ENCODE peak calls at places on chromosome 16, in six cellular contexts. D, O, V, Z, A and G are unnamed samples.

GRCh38 chr16:68287276-68288251 is 23.2 kb downstream of the SLC7A6OS start:
- DNase-seq in D (no peak), O (no peak), V (no peak), Z (peak; percentile 97), A (no peak), G (peak; percentile 53)

GRCh38 chr16:243348-243747 is 8.7 kb downstream of the FAM234A start:
- DNase-seq in D (no peak), O (no peak), V (no peak), Z (no peak), A (no peak), G (no peak)

GRCh38 chr16:80751167-80751566 is 53.2 kb downstream of the CDYL2 start:
- DNase-seq in D (no peak), O (no peak), V (no peak), Z (peak; percentile 74), A (no peak), G (no peak)

GRCh38 chr16:83940630-83941378 is 12.2 kb upstream of the OSGIN1 start:
- DNase-seq in D (no peak), O (peak; percentile 1), V (no peak), Z (no peak), A (peak; percentile 62), G (no peak)

GRCh38 chr16:10988164-10988803 is 43.9 kb downstream of the CLEC16A start:
- DNase-seq in D (peak; percentile 82), O (no peak), V (no peak), Z (no peak), A (peak; percentile 28), G (no peak)

GRCh38 chr16:2515180-2515803 is 1.5 kb downstream of the ATP6V0C start:
- DNase-seq in D (no peak), O (no peak), V (no peak), Z (peak; percentile 29), A (no peak), G (no peak)

GRCh38 chr16:88511911-88512310 is 58.3 kb upstream of the ZC3H18 start:
- DNase-seq in D (no peak), O (no peak), V (no peak), Z (no peak), A (no peak), G (no peak)

GRCh38 chr16:11627822-11628457 is 40.3 kb upstream of the SNN start:
- DNase-seq in D (no peak), O (no peak), V (no peak), Z (peak; percentile 55), A (no peak), G (no peak)

GRCh38 chr16:88649195-88649923 is 1.5 kb downstream of the CYBA start:
- DNase-seq in D (no peak), O (no peak), V (no peak), Z (no peak), A (peak; percentile 71), G (no peak)

GRCh38 chr16:1978476-1979120 is 2.7 kb downstream of the NOXO1 start:
- DNase-seq in D (no peak), O (no peak), V (no peak), Z (no peak), A (peak; percentile 57), G (no peak)

GRCh38 chr16:66961065-66961744 is at the start of gene CES3:
- DNase-seq in D (peak; percentile 54), O (peak; percentile 24), V (no peak), Z (peak; percentile 78), A (peak; percentile 79), G (peak; percentile 12)

GRCh38 chr16:29963021-29963743 is 1.3 kb downstream of the TMEM219 start:
- DNase-seq in D (no peak), O (no peak), V (no peak), Z (no peak), A (no peak), G (no peak)

GRCh38 chr16:56606071-56606687 is 2.2 kb upstream of the MT2A start:
- DNase-seq in D (no peak), O (no peak), V (no peak), Z (peak; percentile 91), A (no peak), G (peak; percentile 40)

GRCh38 chr16:56551796-56552738 is 12.8 kb upstream of the MT4 start:
- DNase-seq in D (no peak), O (no peak), V (peak; percentile 41), Z (no peak), A (peak; percentile 4), G (no peak)

GRCh38 chr16:25692734-25693508 is 1.2 kb downstream of the HS3ST4 start:
- DNase-seq in D (no peak), O (no peak), V (no peak), Z (no peak), A (peak; percentile 13), G (no peak)

GRCh38 chr16:69724981-69725479 is 1.3 kb downstream of the NQO1 start:
- DNase-seq in D (no peak), O (no peak), V (no peak), Z (peak; percentile 31), A (peak; percentile 9), G (no peak)

GRCh38 chr16:87336850-87337240 is 19.7 kb upstream of the C16orf95 start:
- DNase-seq in D (no peak), O (no peak), V (no peak), Z (no peak), A (no peak), G (no peak)

GRCh38 chr16:22670551-22670970 is 143.4 kb upstream of the HS3ST2 start:
- DNase-seq in D (no peak), O (no peak), V (no peak), Z (no peak), A (peak; percentile 20), G (no peak)

GRCh38 chr16:64253114-64253513 is 868.7 kb downstream of the CDH11 start:
- DNase-seq in D (no peak), O (no peak), V (no peak), Z (no peak), A (no peak), G (no peak)